ENCODE peak calls at places on chromosomes 6 and 20, in four cellular contexts. S is H1, J is HepG2, W is GM12878. F is an unnamed sample.

GRCh38 chr6:119620846-119621570 is 271.4 kb upstream of the MAN1A1 start:
- DNase-seq in W (no peak), S (no peak), J (no peak), F (no peak)

GRCh38 chr20:40339661-40340449 is 349.2 kb downstream of the MAFB start:
- DNase-seq in J (no peak), S (no peak), W (no peak), F (no peak)

GRCh38 chr6:149969635-149970034 is 5.9 kb downstream of the ULBP1 start:
- DNase-seq in J (no peak), S (no peak), W (no peak), F (no peak)

GRCh38 chr6:112298816-112299281 is 44.5 kb upstream of the LAMA4 start:
- DNase-seq in S (no peak), J (no peak), W (no peak), F (no peak)

GRCh38 chr6:3852391-3852790 is 3.2 kb downstream of the FAM50B start:
- DNase-seq in J (no peak), S (no peak), W (no peak), F (no peak)

GRCh38 chr6:106525885-106526280 is 103.4 kb downstream of the RTN4IP1 start:
- DNase-seq in J (no peak), S (no peak), W (no peak), F (no peak)

GRCh38 chr6:135722182-135722581 is 129.3 kb upstream of the PDE7B start:
- DNase-seq in W (no peak), J (no peak), S (no peak), F (no peak)

GRCh38 chr6:160101262-160102205 is 20.1 kb upstream of the SLC22A1 start:
- DNase-seq in S (no peak), J (no peak), W (no peak), F (no peak)

GRCh38 chr20:49245921-49246740 is 26.9 kb downstream of the DDX27 start:
- DNase-seq in S (no peak), J (peak; percentile 68), W (no peak), F (peak; percentile 32)

GRCh38 chr20:25345721-25346120 is 44.9 kb downstream of the ABHD12 start:
- DNase-seq in J (no peak), S (no peak), W (no peak), F (no peak)

GRCh38 chr6:145534986-145535385 is 200.3 kb downstream of the EPM2A start:
- DNase-seq in J (no peak), W (no peak), S (no peak), F (no peak)

GRCh38 chr6:20210158-20210557 is 2.1 kb downstream of the MBOAT1 start:
- DNase-seq in S (no peak), J (no peak), W (no peak), F (no peak)

GRCh38 chr20:610130-611046 is at the start of gene TCF15:
- DNase-seq in J (no peak), S (no peak), W (no peak), F (peak; percentile 66)

GRCh38 chr6:7418238-7418905 is 28.8 kb downstream of the RIOK1 start:
- DNase-seq in S (no peak), W (no peak), J (no peak), F (no peak)

GRCh38 chr20:49483018-49483705 is 694 bp upstream of the KCNB1 start:
- DNase-seq in S (peak; percentile 21), W (no peak), J (no peak), F (no peak)

GRCh38 chr6:1890071-1890470 is 280.4 kb downstream of the FOXC1 start:
- DNase-seq in W (no peak), S (no peak), J (no peak), F (no peak)

GRCh38 chr6:113825776-113826175 is 31.4 kb upstream of the MARCKS start:
- DNase-seq in J (no peak), W (no peak), S (no peak), F (no peak)

GRCh38 chr6:42013134-42013516 is 37.2 kb upstream of the TAF8 start:
- DNase-seq in W (no peak), J (no peak), S (no peak), F (no peak)

GRCh38 chr6:119757467-119757866 is 407.9 kb upstream of the MAN1A1 start:
- DNase-seq in W (no peak), J (no peak), S (no peak), F (no peak)

GRCh38 chr6:150084426-150084825 is 15.5 kb upstream of the ULBP3 start:
- DNase-seq in W (no peak), J (no peak), S (no peak), F (no peak)

GRCh38 chr20:40532103-40532502 is 156.9 kb downstream of the MAFB start:
- DNase-seq in W (no peak), J (peak; percentile 31), S (no peak), F (peak; percentile 68)

GRCh38 chr6:108883172-108883571 is 35.0 kb downstream of the ARMC2 start:
- DNase-seq in S (no peak), W (peak; percentile 27), J (no peak), F (no peak)

GRCh38 chr6:129683606-129684322 is 26.2 kb downstream of the ARHGAP18 start:
- DNase-seq in J (peak; percentile 96), W (peak; percentile 88), S (no peak), F (peak; percentile 8)

GRCh38 chr6:437042-437402 is 45.5 kb downstream of the IRF4 start:
- DNase-seq in W (no peak), S (no peak), J (no peak), F (no peak)
- TF ChIP-seq SUZ12 in W (no peak), S (no peak), J (no peak), F (no peak)

GRCh38 chr6:15242503-15242902 is 3.4 kb upstream of the JARID2 start:
- DNase-seq in W (no peak), S (no peak), J (no peak), F (no peak)
- TF ChIP-seq ZNF274 in W (no peak), S (no peak), J (no peak), F (no peak)

GRCh38 chr6:27002447-27002846 is 245.1 kb upstream of the PRSS16 start:
- DNase-seq in J (no peak), W (no peak), S (no peak), F (no peak)
- H3K4me1 ChIP-seq in J (no peaks in the 10 kb centered on the region), W (no peaks in the 10 kb centered on the region), S (no peaks in the 10 kb centered on the region), F (no peaks in the 10 kb centered on the region)

GRCh38 chr20:38435555-38435939 is 419 bp upstream of the SNHG17 start:
- DNase-seq in J (no peak), W (no peak), S (no peak), F (no peak)
- TF ChIP-seq SUZ12 in J (no peak), W (no peak), S (no peak), F (no peak)

DNA sequence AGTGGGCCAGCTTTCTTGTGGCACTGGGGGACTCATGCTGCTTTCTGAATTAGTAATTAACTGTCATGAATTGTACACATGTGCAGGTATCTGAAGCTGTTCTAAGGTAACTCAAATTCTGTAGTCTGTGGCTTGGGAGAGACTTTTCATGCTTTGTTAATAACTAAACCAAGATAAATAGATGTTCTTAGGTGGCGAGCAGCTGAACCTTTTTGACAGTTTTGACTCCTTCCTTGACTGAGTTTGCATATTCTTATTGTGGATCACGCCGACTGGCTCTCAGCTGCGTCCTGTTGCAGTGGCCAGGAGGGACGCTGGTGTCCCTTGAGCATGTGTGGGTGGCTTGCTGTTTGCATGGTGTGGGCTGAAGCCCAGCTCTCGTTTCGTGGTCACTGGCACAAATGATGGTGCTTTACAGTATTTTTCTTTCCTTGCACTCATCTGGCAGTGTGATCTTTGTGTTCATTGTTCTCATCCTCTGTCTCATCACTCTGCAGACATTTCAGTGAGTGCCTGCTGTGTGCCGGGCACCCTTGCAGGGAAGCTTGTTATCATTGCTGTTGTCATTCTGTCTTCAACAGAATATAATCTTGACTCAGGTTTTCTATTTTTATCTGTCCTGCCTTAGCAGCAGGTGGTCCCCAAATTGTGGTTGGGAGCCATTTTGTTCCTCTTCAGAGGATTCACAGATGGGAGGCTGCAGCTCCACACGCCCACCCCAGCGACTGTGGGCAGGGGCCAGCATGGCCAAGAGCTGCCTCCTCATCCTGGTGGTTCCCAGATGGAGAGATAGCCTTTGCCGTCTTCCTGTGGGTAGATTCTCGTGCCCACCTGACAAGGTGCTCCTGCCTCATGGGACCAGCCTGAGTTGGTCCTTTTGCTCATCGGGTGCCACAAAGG is 39.6 kb downstream of the DUSP22 start:
- DNase-seq in W (peak; percentile 93), J (no peak), S (no peak), F (no peak)
- TF ChIP-seq ZNF274 in W (no peak), J (no peak), S (no peak), F (no peak)

GRCh38 chr20:51352790-51353189 is 189.7 kb downstream of the NFATC2 start:
- DNase-seq in J (no peak), S (no peak), W (no peak), F (no peak)
- H3K4me1 ChIP-seq in J (peaks cover 12% of the 10 kb centered on the region), S (no peaks in the 10 kb centered on the region), W (no peaks in the 10 kb centered on the region), F (no peaks in the 10 kb centered on the region)

F was measured in NT2/D1.